ENCODE peak calls at places on chromosomes 11 and 22, in nine cellular contexts. One of them, this sample, is unnamed.

GRCh38 chr22:41532908-41533825 is 11.1 kb downstream of the POLR3H start:
- DNase-seq in glomerular endothelial cell: no peak
- DNase-seq in GM03348: peak; percentile 85
- DNase-seq in LHCN-M2: peak; percentile 55
- DNase-seq in SJSA1: peak; percentile 72
- DNase-seq in CD4-positive, alpha-beta T cell: peak; percentile 53
- DNase-seq in endothelial cell: peak; percentile 81
- DNase-seq in Calu3: peak; percentile 79
- DNase-seq in M059J: peak; percentile 17
- DNase-seq in this sample: peak; percentile 55

GRCh38 chr22:39030705-39031104 is 9.8 kb downstream of the APOBEC3D start:
- DNase-seq in glomerular endothelial cell: no peak
- DNase-seq in GM03348: no peak
- DNase-seq in LHCN-M2: no peak
- DNase-seq in SJSA1: no peak
- DNase-seq in CD4-positive, alpha-beta T cell: no peak
- DNase-seq in endothelial cell: no peak
- DNase-seq in Calu3: no peak
- DNase-seq in M059J: no peak
- DNase-seq in this sample: no peak

GRCh38 chr22:39221999-39222686 is 22.6 kb downstream of the PDGFB start:
- DNase-seq in glomerular endothelial cell: no peak
- DNase-seq in GM03348: no peak
- DNase-seq in LHCN-M2: no peak
- DNase-seq in SJSA1: no peak
- DNase-seq in CD4-positive, alpha-beta T cell: no peak
- DNase-seq in endothelial cell: no peak
- DNase-seq in Calu3: no peak
- DNase-seq in M059J: no peak
- DNase-seq in this sample: no peak

GRCh38 chr11:65663634-65664200 is 1.0 kb upstream of the RELA start:
- DNase-seq in glomerular endothelial cell: no peak
- DNase-seq in GM03348: peak; percentile 79
- DNase-seq in LHCN-M2: peak; percentile 44
- DNase-seq in SJSA1: peak; percentile 71
- DNase-seq in CD4-positive, alpha-beta T cell: no peak
- DNase-seq in endothelial cell: peak; percentile 30
- DNase-seq in Calu3: peak; percentile 32
- DNase-seq in M059J: peak; percentile 56
- DNase-seq in this sample: no peak

GRCh38 chr11:12235549-12235944 is 125.2 kb downstream of the MICAL2 start:
- DNase-seq in glomerular endothelial cell: no peak
- DNase-seq in GM03348: no peak
- DNase-seq in LHCN-M2: peak; percentile 51
- DNase-seq in SJSA1: no peak
- DNase-seq in CD4-positive, alpha-beta T cell: no peak
- DNase-seq in endothelial cell: no peak
- DNase-seq in Calu3: no peak
- DNase-seq in M059J: peak; percentile 76
- DNase-seq in this sample: peak; percentile 43

GRCh38 chr22:47318041-47318737 is 555.7 kb downstream of the TBC1D22A start:
- DNase-seq in glomerular endothelial cell: no peak
- DNase-seq in GM03348: no peak
- DNase-seq in LHCN-M2: no peak
- DNase-seq in SJSA1: no peak
- DNase-seq in CD4-positive, alpha-beta T cell: no peak
- DNase-seq in endothelial cell: no peak
- DNase-seq in Calu3: no peak
- DNase-seq in M059J: no peak
- DNase-seq in this sample: no peak

GRCh38 chr22:28505416-28506156 is 174.1 kb downstream of the TTC28 start:
- DNase-seq in glomerular endothelial cell: no peak
- DNase-seq in GM03348: no peak
- DNase-seq in LHCN-M2: peak; percentile 1
- DNase-seq in SJSA1: no peak
- DNase-seq in CD4-positive, alpha-beta T cell: no peak
- DNase-seq in endothelial cell: no peak
- DNase-seq in Calu3: no peak
- DNase-seq in M059J: no peak
- DNase-seq in this sample: no peak

GRCh38 chr22:40654522-40655167 is 18.1 kb upstream of the MRTFA start:
- DNase-seq in glomerular endothelial cell: no peak
- DNase-seq in GM03348: peak; percentile 73
- DNase-seq in LHCN-M2: peak; percentile 87
- DNase-seq in SJSA1: no peak
- DNase-seq in CD4-positive, alpha-beta T cell: no peak
- DNase-seq in endothelial cell: peak; percentile 32
- DNase-seq in Calu3: peak; percentile 23
- DNase-seq in M059J: peak; percentile 79
- DNase-seq in this sample: peak; percentile 14

GRCh38 chr11:65863889-65864757 is 3.9 kb downstream of the MUS81 start:
- DNase-seq in glomerular endothelial cell: no peak
- DNase-seq in GM03348: no peak
- DNase-seq in LHCN-M2: no peak
- DNase-seq in SJSA1: peak; percentile 56
- DNase-seq in CD4-positive, alpha-beta T cell: no peak
- DNase-seq in endothelial cell: no peak
- DNase-seq in Calu3: no peak
- DNase-seq in M059J: no peak
- DNase-seq in this sample: no peak

GRCh38 chr11:69645801-69646492 is 5.0 kb downstream of the CCND1 start:
- DNase-seq in glomerular endothelial cell: no peak
- DNase-seq in GM03348: no peak
- DNase-seq in LHCN-M2: peak; percentile 6
- DNase-seq in SJSA1: no peak
- DNase-seq in CD4-positive, alpha-beta T cell: no peak
- DNase-seq in endothelial cell: no peak
- DNase-seq in Calu3: no peak
- DNase-seq in M059J: no peak
- DNase-seq in this sample: no peak

GRCh38 chr11:62600367-62601113 is 1.1 kb downstream of the MTA2 start:
- DNase-seq in glomerular endothelial cell: no peak
- DNase-seq in GM03348: no peak
- DNase-seq in LHCN-M2: no peak
- DNase-seq in SJSA1: no peak
- DNase-seq in CD4-positive, alpha-beta T cell: no peak
- DNase-seq in endothelial cell: no peak
- DNase-seq in Calu3: no peak
- DNase-seq in M059J: no peak
- DNase-seq in this sample: peak; percentile 38

GRCh38 chr22:35409783-35410662 is 10.1 kb downstream of the MCM5 start:
- DNase-seq in glomerular endothelial cell: no peak
- DNase-seq in GM03348: no peak
- DNase-seq in LHCN-M2: no peak
- DNase-seq in SJSA1: no peak
- DNase-seq in CD4-positive, alpha-beta T cell: no peak
- DNase-seq in endothelial cell: no peak
- DNase-seq in Calu3: no peak
- DNase-seq in M059J: no peak
- DNase-seq in this sample: no peak

GRCh38 chr11:122696662-122697061 is 41.1 kb downstream of the UBASH3B start:
- DNase-seq in glomerular endothelial cell: no peak
- DNase-seq in GM03348: no peak
- DNase-seq in LHCN-M2: no peak
- DNase-seq in SJSA1: no peak
- DNase-seq in CD4-positive, alpha-beta T cell: peak; percentile 57
- DNase-seq in endothelial cell: no peak
- DNase-seq in Calu3: no peak
- DNase-seq in M059J: no peak
- DNase-seq in this sample: peak; percentile 41

GRCh38 chr11:60781286-60782044 is 3.7 kb upstream of the MS4A10 start:
- DNase-seq in glomerular endothelial cell: no peak
- DNase-seq in GM03348: no peak
- DNase-seq in LHCN-M2: no peak
- DNase-seq in SJSA1: no peak
- DNase-seq in CD4-positive, alpha-beta T cell: no peak
- DNase-seq in endothelial cell: no peak
- DNase-seq in Calu3: no peak
- DNase-seq in M059J: no peak
- DNase-seq in this sample: no peak

GRCh38 chr11:58179648-58180047 is 9.2 kb upstream of the OR9Q2 start:
- DNase-seq in glomerular endothelial cell: no peak
- DNase-seq in GM03348: no peak
- DNase-seq in LHCN-M2: no peak
- DNase-seq in SJSA1: no peak
- DNase-seq in CD4-positive, alpha-beta T cell: no peak
- DNase-seq in endothelial cell: no peak
- DNase-seq in Calu3: no peak
- DNase-seq in M059J: no peak
- DNase-seq in this sample: no peak

GRCh38 chr11:14258177-14258935 is 100.6 kb downstream of the RRAS2 start:
- DNase-seq in glomerular endothelial cell: no peak
- DNase-seq in GM03348: no peak
- DNase-seq in LHCN-M2: peak; percentile 69
- DNase-seq in SJSA1: no peak
- DNase-seq in CD4-positive, alpha-beta T cell: no peak
- DNase-seq in endothelial cell: no peak
- DNase-seq in Calu3: no peak
- DNase-seq in M059J: peak; percentile 67
- DNase-seq in this sample: peak; percentile 52

GRCh38 chr11:84857746-84858145 is 769.4 kb downstream of the DLG2 start:
- DNase-seq in glomerular endothelial cell: no peak
- DNase-seq in GM03348: no peak
- DNase-seq in LHCN-M2: no peak
- DNase-seq in SJSA1: no peak
- DNase-seq in CD4-positive, alpha-beta T cell: no peak
- DNase-seq in endothelial cell: no peak
- DNase-seq in Calu3: no peak
- DNase-seq in M059J: peak; percentile 9
- DNase-seq in this sample: no peak

GRCh38 chr11:44007746-44008501 is 39.9 kb upstream of the ACCSL start:
- DNase-seq in glomerular endothelial cell: no peak
- DNase-seq in GM03348: no peak
- DNase-seq in LHCN-M2: no peak
- DNase-seq in SJSA1: peak; percentile 68
- DNase-seq in CD4-positive, alpha-beta T cell: no peak
- DNase-seq in endothelial cell: no peak
- DNase-seq in Calu3: no peak
- DNase-seq in M059J: peak; percentile 88
- DNase-seq in this sample: no peak

GRCh38 chr11:72683782-72684200 is 9.6 kb upstream of the PDE2A start:
- DNase-seq in glomerular endothelial cell: no peak
- DNase-seq in GM03348: peak; percentile 83
- DNase-seq in LHCN-M2: no peak
- DNase-seq in SJSA1: peak; percentile 44
- DNase-seq in CD4-positive, alpha-beta T cell: peak; percentile 53
- DNase-seq in endothelial cell: peak; percentile 93
- DNase-seq in Calu3: peak; percentile 74
- DNase-seq in M059J: peak; percentile 29
- DNase-seq in this sample: peak; percentile 72

GRCh38 chr11:106076421-106076922 is 675 bp downstream of the KBTBD3 start:
- DNase-seq in glomerular endothelial cell: no peak
- DNase-seq in GM03348: peak; percentile 2
- DNase-seq in LHCN-M2: peak; percentile 1
- DNase-seq in SJSA1: no peak
- DNase-seq in CD4-positive, alpha-beta T cell: no peak
- DNase-seq in endothelial cell: no peak
- DNase-seq in Calu3: peak; percentile 2
- DNase-seq in M059J: no peak
- DNase-seq in this sample: no peak

GRCh38 chr11:71917646-71918045 is 10.7 kb downstream of the XNDC1N start:
- DNase-seq in glomerular endothelial cell: no peak
- DNase-seq in GM03348: no peak
- DNase-seq in LHCN-M2: no peak
- DNase-seq in SJSA1: no peak
- DNase-seq in CD4-positive, alpha-beta T cell: no peak
- DNase-seq in endothelial cell: no peak
- DNase-seq in Calu3: no peak
- DNase-seq in M059J: no peak
- DNase-seq in this sample: no peak

GRCh38 chr11:665707-666281 is 28.7 kb downstream of the DRD4 start:
- DNase-seq in glomerular endothelial cell: no peak
- DNase-seq in GM03348: peak; percentile 88
- DNase-seq in LHCN-M2: peak; percentile 78
- DNase-seq in SJSA1: no peak
- DNase-seq in CD4-positive, alpha-beta T cell: no peak
- DNase-seq in endothelial cell: no peak
- DNase-seq in Calu3: no peak
- DNase-seq in M059J: no peak
- DNase-seq in this sample: no peak

GRCh38 chr11:61701298-61701993 is 21.3 kb downstream of the DAGLA start:
- DNase-seq in glomerular endothelial cell: no peak
- DNase-seq in GM03348: no peak
- DNase-seq in LHCN-M2: no peak
- DNase-seq in SJSA1: no peak
- DNase-seq in CD4-positive, alpha-beta T cell: no peak
- DNase-seq in endothelial cell: peak; percentile 61
- DNase-seq in Calu3: peak; percentile 54
- DNase-seq in M059J: no peak
- DNase-seq in this sample: peak; percentile 83

GRCh38 chr22:44883011-44883421 is 126.8 kb downstream of the PHF21B start:
- DNase-seq in glomerular endothelial cell: no peak
- DNase-seq in GM03348: no peak
- DNase-seq in LHCN-M2: no peak
- DNase-seq in SJSA1: peak; percentile 33
- DNase-seq in CD4-positive, alpha-beta T cell: no peak
- DNase-seq in endothelial cell: no peak
- DNase-seq in Calu3: no peak
- DNase-seq in M059J: no peak
- DNase-seq in this sample: no peak

GRCh38 chr22:40312050-40312449 is 34.2 kb upstream of the ADSL start:
- DNase-seq in glomerular endothelial cell: no peak
- DNase-seq in GM03348: no peak
- DNase-seq in LHCN-M2: no peak
- DNase-seq in SJSA1: no peak
- DNase-seq in CD4-positive, alpha-beta T cell: no peak
- DNase-seq in endothelial cell: no peak
- DNase-seq in Calu3: no peak
- DNase-seq in M059J: no peak
- DNase-seq in this sample: no peak

GRCh38 chr11:68302256-68303054 is 9.9 kb upstream of the LRP5 start:
- DNase-seq in glomerular endothelial cell: no peak
- DNase-seq in GM03348: peak; percentile 40
- DNase-seq in LHCN-M2: peak; percentile 95
- DNase-seq in SJSA1: no peak
- DNase-seq in CD4-positive, alpha-beta T cell: no peak
- DNase-seq in endothelial cell: no peak
- DNase-seq in Calu3: peak; percentile 59
- DNase-seq in M059J: peak; percentile 90
- DNase-seq in this sample: peak; percentile 96

GRCh38 chr22:36385491-36386350 is 2.0 kb downstream of the MYH9 start:
- DNase-seq in glomerular endothelial cell: no peak
- DNase-seq in GM03348: peak; percentile 52
- DNase-seq in LHCN-M2: peak; percentile 73
- DNase-seq in SJSA1: peak; percentile 91
- DNase-seq in CD4-positive, alpha-beta T cell: no peak
- DNase-seq in endothelial cell: no peak
- DNase-seq in Calu3: peak; percentile 79
- DNase-seq in M059J: no peak
- DNase-seq in this sample: peak; percentile 57

GRCh38 chr11:8059571-8060011 is 21.4 kb upstream of the TUB start:
- DNase-seq in glomerular endothelial cell: no peak
- DNase-seq in GM03348: no peak
- DNase-seq in LHCN-M2: no peak
- DNase-seq in SJSA1: no peak
- DNase-seq in CD4-positive, alpha-beta T cell: no peak
- DNase-seq in endothelial cell: no peak
- DNase-seq in Calu3: no peak
- DNase-seq in M059J: no peak
- DNase-seq in this sample: no peak

GRCh38 chr11:69744435-69744834 is 30.7 kb downstream of the FGF4 start:
- DNase-seq in glomerular endothelial cell: peak; percentile 2
- DNase-seq in GM03348: no peak
- DNase-seq in LHCN-M2: peak; percentile 31
- DNase-seq in SJSA1: peak; percentile 100
- DNase-seq in CD4-positive, alpha-beta T cell: no peak
- DNase-seq in endothelial cell: peak; percentile 31
- DNase-seq in Calu3: peak; percentile 22
- DNase-seq in M059J: peak; percentile 93
- DNase-seq in this sample: no peak

GRCh38 chr22:50519151-50519550 is 6.2 kb downstream of the SCO2 start:
- DNase-seq in glomerular endothelial cell: no peak
- DNase-seq in GM03348: no peak
- DNase-seq in LHCN-M2: no peak
- DNase-seq in SJSA1: no peak
- DNase-seq in CD4-positive, alpha-beta T cell: no peak
- DNase-seq in endothelial cell: no peak
- DNase-seq in Calu3: no peak
- DNase-seq in M059J: no peak
- DNase-seq in this sample: no peak

GRCh38 chr22:38106814-38107578 is 3.5 kb downstream of the BAIAP2L2 start:
- DNase-seq in glomerular endothelial cell: no peak
- DNase-seq in GM03348: no peak
- DNase-seq in LHCN-M2: no peak
- DNase-seq in SJSA1: no peak
- DNase-seq in CD4-positive, alpha-beta T cell: no peak
- DNase-seq in endothelial cell: no peak
- DNase-seq in Calu3: no peak
- DNase-seq in M059J: no peak
- DNase-seq in this sample: no peak

This sample was measured in HT-29.